ENCODE peak calls at places on chromosomes 6 and 20, in nine cellular contexts. One of them, this sample, is unnamed.

GRCh38 chr6:113009682-113010081 is 662.6 kb downstream of the RFPL4B start:
- DNase-seq in ascending aorta: no peak
- DNase-seq in left ventricle myocardium inferior: no peak
- DNase-seq in ovary: no peak
- DNase-seq in right cardiac atrium: no peak
- DNase-seq in CD8-positive, alpha-beta memory T cell: no peak
- DNase-seq in tibial artery: no peak
- DNase-seq in heart left ventricle: no peak
- DNase-seq in lower lobe of right lung: no peak
- DNase-seq in this sample: no peak

GRCh38 chr6:56938634-56939294 is 16.1 kb upstream of the BEND6 start:
- DNase-seq in ascending aorta: no peak
- DNase-seq in left ventricle myocardium inferior: no peak
- DNase-seq in ovary: no peak
- DNase-seq in right cardiac atrium: no peak
- DNase-seq in CD8-positive, alpha-beta memory T cell: no peak
- DNase-seq in tibial artery: peak; percentile 65
- DNase-seq in heart left ventricle: no peak
- DNase-seq in lower lobe of right lung: no peak
- DNase-seq in this sample: no peak

GRCh38 chr20:297925-298754 is 770 bp downstream of the ZCCHC3 start:
- DNase-seq in ascending aorta: no peak
- DNase-seq in left ventricle myocardium inferior: peak; percentile 68
- DNase-seq in ovary: peak; percentile 66
- DNase-seq in right cardiac atrium: peak; percentile 89
- DNase-seq in CD8-positive, alpha-beta memory T cell: peak; percentile 13
- DNase-seq in tibial artery: peak; percentile 84
- DNase-seq in heart left ventricle: peak; percentile 80
- DNase-seq in lower lobe of right lung: peak; percentile 85
- DNase-seq in this sample: peak; percentile 70

GRCh38 chr6:43096451-43097097 is 20.5 kb downstream of the PTK7 start:
- DNase-seq in ascending aorta: no peak
- DNase-seq in left ventricle myocardium inferior: no peak
- DNase-seq in ovary: peak; percentile 54
- DNase-seq in right cardiac atrium: no peak
- DNase-seq in CD8-positive, alpha-beta memory T cell: no peak
- DNase-seq in tibial artery: no peak
- DNase-seq in heart left ventricle: no peak
- DNase-seq in lower lobe of right lung: peak; percentile 69
- DNase-seq in this sample: no peak

GRCh38 chr6:133242761-133243590 is 1.8 kb downstream of the EYA4 start:
- DNase-seq in ascending aorta: no peak
- DNase-seq in left ventricle myocardium inferior: peak; percentile 18
- DNase-seq in ovary: no peak
- DNase-seq in right cardiac atrium: peak; percentile 41
- DNase-seq in CD8-positive, alpha-beta memory T cell: no peak
- DNase-seq in tibial artery: no peak
- DNase-seq in heart left ventricle: peak; percentile 21
- DNase-seq in lower lobe of right lung: no peak
- DNase-seq in this sample: peak; percentile 13

GRCh38 chr20:63090682-63091571 is 84.2 kb upstream of the BHLHE23 start:
- DNase-seq in ascending aorta: no peak
- DNase-seq in left ventricle myocardium inferior: peak; percentile 10
- DNase-seq in ovary: no peak
- DNase-seq in right cardiac atrium: peak; percentile 30
- DNase-seq in CD8-positive, alpha-beta memory T cell: no peak
- DNase-seq in tibial artery: peak; percentile 52
- DNase-seq in heart left ventricle: peak; percentile 14
- DNase-seq in lower lobe of right lung: peak; percentile 38
- DNase-seq in this sample: peak; percentile 3

GRCh38 chr20:55322745-55323144 is 682.6 kb downstream of the CBLN4 start:
- DNase-seq in ascending aorta: no peak
- DNase-seq in left ventricle myocardium inferior: no peak
- DNase-seq in ovary: no peak
- DNase-seq in right cardiac atrium: no peak
- DNase-seq in CD8-positive, alpha-beta memory T cell: no peak
- DNase-seq in tibial artery: no peak
- DNase-seq in heart left ventricle: no peak
- DNase-seq in lower lobe of right lung: no peak
- DNase-seq in this sample: no peak

GRCh38 chr6:23176883-23177282 is 607.5 kb downstream of the HDGFL1 start:
- DNase-seq in ascending aorta: no peak
- DNase-seq in left ventricle myocardium inferior: no peak
- DNase-seq in ovary: no peak
- DNase-seq in right cardiac atrium: peak; percentile 75
- DNase-seq in CD8-positive, alpha-beta memory T cell: no peak
- DNase-seq in tibial artery: peak; percentile 78
- DNase-seq in heart left ventricle: no peak
- DNase-seq in lower lobe of right lung: no peak
- DNase-seq in this sample: no peak

GRCh38 chr6:166342293-166343156 is at the start of gene SFT2D1:
- DNase-seq in ascending aorta: peak; percentile 60
- DNase-seq in left ventricle myocardium inferior: peak; percentile 89
- DNase-seq in ovary: peak; percentile 87
- DNase-seq in right cardiac atrium: peak; percentile 96
- DNase-seq in CD8-positive, alpha-beta memory T cell: peak; percentile 54
- DNase-seq in tibial artery: peak; percentile 90
- DNase-seq in heart left ventricle: peak; percentile 92
- DNase-seq in lower lobe of right lung: peak; percentile 94
- DNase-seq in this sample: peak; percentile 92

GRCh38 chr6:148501178-148501590 is 158.5 kb downstream of the SASH1 start:
- DNase-seq in ascending aorta: no peak
- DNase-seq in left ventricle myocardium inferior: no peak
- DNase-seq in ovary: no peak
- DNase-seq in right cardiac atrium: no peak
- DNase-seq in CD8-positive, alpha-beta memory T cell: no peak
- DNase-seq in tibial artery: peak; percentile 87
- DNase-seq in heart left ventricle: no peak
- DNase-seq in lower lobe of right lung: no peak
- DNase-seq in this sample: no peak

GRCh38 chr6:134165827-134166226 is 113.4 kb upstream of the SLC2A12 start:
- DNase-seq in ascending aorta: no peak
- DNase-seq in left ventricle myocardium inferior: no peak
- DNase-seq in ovary: no peak
- DNase-seq in right cardiac atrium: no peak
- DNase-seq in CD8-positive, alpha-beta memory T cell: no peak
- DNase-seq in tibial artery: no peak
- DNase-seq in heart left ventricle: no peak
- DNase-seq in lower lobe of right lung: no peak
- DNase-seq in this sample: no peak

GRCh38 chr6:131197716-131198115 is 62.4 kb downstream of the AKAP7 start:
- DNase-seq in ascending aorta: no peak
- DNase-seq in left ventricle myocardium inferior: no peak
- DNase-seq in ovary: no peak
- DNase-seq in right cardiac atrium: no peak
- DNase-seq in CD8-positive, alpha-beta memory T cell: no peak
- DNase-seq in tibial artery: no peak
- DNase-seq in heart left ventricle: no peak
- DNase-seq in lower lobe of right lung: no peak
- DNase-seq in this sample: no peak

GRCh38 chr20:32244150-32244823 is 33.2 kb upstream of the KIF3B start:
- DNase-seq in ascending aorta: no peak
- DNase-seq in left ventricle myocardium inferior: no peak
- DNase-seq in ovary: no peak
- DNase-seq in right cardiac atrium: no peak
- DNase-seq in CD8-positive, alpha-beta memory T cell: no peak
- DNase-seq in tibial artery: no peak
- DNase-seq in heart left ventricle: no peak
- DNase-seq in lower lobe of right lung: no peak
- DNase-seq in this sample: no peak

GRCh38 chr6:21753571-21754108 is 160.1 kb downstream of the SOX4 start:
- DNase-seq in ascending aorta: no peak
- DNase-seq in left ventricle myocardium inferior: no peak
- DNase-seq in ovary: no peak
- DNase-seq in right cardiac atrium: no peak
- DNase-seq in CD8-positive, alpha-beta memory T cell: no peak
- DNase-seq in tibial artery: no peak
- DNase-seq in heart left ventricle: no peak
- DNase-seq in lower lobe of right lung: no peak
- DNase-seq in this sample: no peak

GRCh38 chr6:157530126-157530525 is 149.1 kb downstream of the ZDHHC14 start:
- DNase-seq in ascending aorta: no peak
- DNase-seq in left ventricle myocardium inferior: no peak
- DNase-seq in ovary: no peak
- DNase-seq in right cardiac atrium: no peak
- DNase-seq in CD8-positive, alpha-beta memory T cell: no peak
- DNase-seq in tibial artery: no peak
- DNase-seq in heart left ventricle: no peak
- DNase-seq in lower lobe of right lung: no peak
- DNase-seq in this sample: no peak

GRCh38 chr6:142763205-142763604 is 181.8 kb downstream of the HIVEP2 start:
- DNase-seq in ascending aorta: no peak
- DNase-seq in left ventricle myocardium inferior: no peak
- DNase-seq in ovary: no peak
- DNase-seq in right cardiac atrium: no peak
- DNase-seq in CD8-positive, alpha-beta memory T cell: no peak
- DNase-seq in tibial artery: no peak
- DNase-seq in heart left ventricle: no peak
- DNase-seq in lower lobe of right lung: no peak
- DNase-seq in this sample: no peak

DNA sequence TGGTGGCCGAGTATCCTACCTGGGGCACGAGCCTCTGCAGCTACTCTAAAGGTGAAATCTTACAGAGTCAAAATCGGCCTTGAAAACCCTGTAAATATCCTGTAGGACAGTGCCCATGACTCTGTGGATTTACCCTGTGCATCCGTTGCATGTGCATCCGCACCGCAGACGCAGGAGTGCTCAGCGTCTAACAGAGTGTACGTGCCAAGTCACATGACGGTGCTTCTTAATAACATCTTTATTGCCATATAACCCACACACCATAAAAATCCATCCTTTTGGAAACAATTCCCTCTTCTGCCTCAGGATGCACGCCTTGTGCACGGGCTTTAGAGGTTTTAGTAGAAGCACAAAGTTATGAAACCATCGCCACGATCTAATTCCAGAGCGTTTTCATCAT is 384.4 kb upstream of the SULF2 start:
- DNase-seq in ascending aorta: no peak
- DNase-seq in left ventricle myocardium inferior: no peak
- DNase-seq in ovary: no peak
- DNase-seq in right cardiac atrium: no peak
- DNase-seq in CD8-positive, alpha-beta memory T cell: no peak
- DNase-seq in tibial artery: no peak
- DNase-seq in heart left ventricle: no peak
- DNase-seq in lower lobe of right lung: no peak
- DNase-seq in this sample: no peak
- H3K27me3 ChIP-seq in ascending aorta: no peaks in the 10 kb centered on the region
- H3K27me3 ChIP-seq in left ventricle myocardium inferior: peaks cover 99% of the 10 kb centered on the region
- H3K27me3 ChIP-seq in ovary: no peaks in the 10 kb centered on the region
- H3K27me3 ChIP-seq in right cardiac atrium: no peaks in the 10 kb centered on the region
- H3K27me3 ChIP-seq in CD8-positive, alpha-beta memory T cell: no peaks in the 10 kb centered on the region
- H3K27me3 ChIP-seq in tibial artery: no peaks in the 10 kb centered on the region
- H3K27me3 ChIP-seq in heart left ventricle: peaks cover 7% of the 10 kb centered on the region
- H3K27me3 ChIP-seq in lower lobe of right lung: peaks cover 18% of the 10 kb centered on the region
- H3K27me3 ChIP-seq in this sample: no peaks in the 10 kb centered on the region

GRCh38 chr20:45313065-45313695 is 5.1 kb upstream of the MATN4 start:
- DNase-seq in ascending aorta: no peak
- DNase-seq in left ventricle myocardium inferior: no peak
- DNase-seq in ovary: no peak
- DNase-seq in right cardiac atrium: no peak
- DNase-seq in CD8-positive, alpha-beta memory T cell: no peak
- DNase-seq in tibial artery: no peak
- DNase-seq in heart left ventricle: no peak
- DNase-seq in lower lobe of right lung: no peak
- DNase-seq in this sample: no peak

GRCh38 chr20:45313943-45314342 is 5.8 kb upstream of the MATN4 start:
- DNase-seq in ascending aorta: no peak
- DNase-seq in left ventricle myocardium inferior: no peak
- DNase-seq in ovary: no peak
- DNase-seq in right cardiac atrium: no peak
- DNase-seq in CD8-positive, alpha-beta memory T cell: no peak
- DNase-seq in tibial artery: no peak
- DNase-seq in heart left ventricle: no peak
- DNase-seq in lower lobe of right lung: no peak
- DNase-seq in this sample: no peak

GRCh38 chr20:45317826-45318225 is 9.7 kb upstream of the MATN4 start:
- DNase-seq in ascending aorta: no peak
- DNase-seq in left ventricle myocardium inferior: no peak
- DNase-seq in ovary: no peak
- DNase-seq in right cardiac atrium: no peak
- DNase-seq in CD8-positive, alpha-beta memory T cell: no peak
- DNase-seq in tibial artery: no peak
- DNase-seq in heart left ventricle: no peak
- DNase-seq in lower lobe of right lung: no peak
- DNase-seq in this sample: no peak

GRCh38 chr20:45316150-45317080 is 8.3 kb upstream of the MATN4 start:
- DNase-seq in ascending aorta: no peak
- DNase-seq in left ventricle myocardium inferior: no peak
- DNase-seq in ovary: no peak
- DNase-seq in right cardiac atrium: no peak
- DNase-seq in CD8-positive, alpha-beta memory T cell: no peak
- DNase-seq in tibial artery: no peak
- DNase-seq in heart left ventricle: no peak
- DNase-seq in lower lobe of right lung: no peak
- DNase-seq in this sample: no peak

DNA sequence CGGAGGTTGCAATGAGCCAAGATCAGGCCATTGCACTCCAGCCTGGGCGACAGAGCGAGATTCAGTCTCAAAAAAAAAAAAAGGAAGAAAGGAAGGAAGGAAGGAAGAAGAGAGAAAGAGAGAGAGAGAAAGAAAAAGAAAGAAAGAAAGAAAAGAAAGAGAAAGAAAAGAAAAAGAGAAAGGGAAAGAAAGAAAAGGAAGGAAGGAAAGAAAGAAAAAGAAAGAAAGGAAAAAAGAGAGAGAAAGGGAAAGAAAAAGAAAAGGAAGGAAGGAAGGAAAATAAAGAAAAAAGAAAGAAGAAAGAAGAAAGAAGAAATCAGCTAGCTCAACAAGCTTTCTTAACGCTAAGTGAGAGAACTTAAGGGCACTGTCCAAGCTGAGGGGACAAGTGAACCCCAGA is 7.6 kb upstream of the MATN4 start:
- DNase-seq in ascending aorta: no peak
- DNase-seq in left ventricle myocardium inferior: no peak
- DNase-seq in ovary: no peak
- DNase-seq in right cardiac atrium: no peak
- DNase-seq in CD8-positive, alpha-beta memory T cell: no peak
- DNase-seq in tibial artery: no peak
- DNase-seq in heart left ventricle: no peak
- DNase-seq in lower lobe of right lung: no peak
- DNase-seq in this sample: no peak
- H3K4me3 ChIP-seq in ascending aorta: no peak overlapping the region
- H3K4me3 ChIP-seq in left ventricle myocardium inferior: no peak overlapping the region
- H3K4me3 ChIP-seq in ovary: no peak overlapping the region
- H3K4me3 ChIP-seq in right cardiac atrium: no peak overlapping the region
- H3K4me3 ChIP-seq in CD8-positive, alpha-beta memory T cell: no peak overlapping the region
- H3K4me3 ChIP-seq in tibial artery: no peak overlapping the region
- H3K4me3 ChIP-seq in heart left ventricle: no peak overlapping the region
- H3K4me3 ChIP-seq in lower lobe of right lung: no peak overlapping the region
- H3K4me3 ChIP-seq in this sample: no peak overlapping the region

GRCh38 chr6:90103056-90103793 is 193.4 kb downstream of the BACH2 start:
- DNase-seq in ascending aorta: no peak
- DNase-seq in left ventricle myocardium inferior: no peak
- DNase-seq in ovary: no peak
- DNase-seq in right cardiac atrium: no peak
- DNase-seq in CD8-positive, alpha-beta memory T cell: no peak
- DNase-seq in tibial artery: no peak
- DNase-seq in heart left ventricle: no peak
- DNase-seq in lower lobe of right lung: no peak
- DNase-seq in this sample: no peak
- H3K4me1 ChIP-seq in ascending aorta: no peaks in the 10 kb centered on the region
- H3K4me1 ChIP-seq in left ventricle myocardium inferior: peaks cover 17% of the 10 kb centered on the region
- H3K4me1 ChIP-seq in ovary: peaks cover 2% of the 10 kb centered on the region
- H3K4me1 ChIP-seq in right cardiac atrium: no peaks in the 10 kb centered on the region
- H3K4me1 ChIP-seq in CD8-positive, alpha-beta memory T cell: peaks cover 62% of the 10 kb centered on the region
- H3K4me1 ChIP-seq in tibial artery: no peaks in the 10 kb centered on the region
- H3K4me1 ChIP-seq in heart left ventricle: peaks cover 16% of the 10 kb centered on the region
- H3K4me1 ChIP-seq in lower lobe of right lung: peaks cover 19% of the 10 kb centered on the region
- H3K4me1 ChIP-seq in this sample: peaks cover 10% of the 10 kb centered on the region

GRCh38 chr20:47810686-47811347 is 25.5 kb upstream of the SULF2 start:
- DNase-seq in ascending aorta: no peak
- DNase-seq in left ventricle myocardium inferior: no peak
- DNase-seq in ovary: no peak
- DNase-seq in right cardiac atrium: no peak
- DNase-seq in CD8-positive, alpha-beta memory T cell: no peak
- DNase-seq in tibial artery: peak; percentile 31
- DNase-seq in heart left ventricle: no peak
- DNase-seq in lower lobe of right lung: no peak
- DNase-seq in this sample: no peak
- H3K27me3 ChIP-seq in ascending aorta: no peaks in the 10 kb centered on the region
- H3K27me3 ChIP-seq in left ventricle myocardium inferior: peaks cover 98% of the 10 kb centered on the region
- H3K27me3 ChIP-seq in ovary: no peaks in the 10 kb centered on the region
- H3K27me3 ChIP-seq in right cardiac atrium: no peaks in the 10 kb centered on the region
- H3K27me3 ChIP-seq in CD8-positive, alpha-beta memory T cell: peaks cover 4% of the 10 kb centered on the region
- H3K27me3 ChIP-seq in tibial artery: no peaks in the 10 kb centered on the region
- H3K27me3 ChIP-seq in heart left ventricle: peaks cover 18% of the 10 kb centered on the region
- H3K27me3 ChIP-seq in lower lobe of right lung: peaks cover 58% of the 10 kb centered on the region
- H3K27me3 ChIP-seq in this sample: peaks cover 4% of the 10 kb centered on the region

This sample was measured in heart right ventricle.